ENCODE peak calls at places on chromosomes 5 and 9, in eight cellular contexts. A is upper lobe of left lung, X is astrocyte of the spinal cord, V is fibroblast of lung, W is AG09319, F is transverse colon, C is GM12865, Q is Calu3. B is an unnamed sample.

GRCh38 chr5:73896117-73896516 is 270.1 kb downstream of the ARHGEF28 start:
- DNase-seq in F (no peak), V (no peak), Q (no peak), A (no peak), C (no peak), X (no peak), W (no peak), B (no peak)

GRCh38 chr9:101212661-101213060 is 172.1 kb downstream of the BAAT start:
- DNase-seq in X (no peak), C (no peak), W (no peak), A (no peak), V (no peak), Q (no peak), F (no peak), B (no peak)

GRCh38 chr5:39713224-39713911 is 288.6 kb upstream of the DAB2 start:
- DNase-seq in V (peak), X (no peak), F (no peak), A (no peak), Q (no peak), W (peak), C (no peak), B (no peak)

GRCh38 chr9:133826289-133827085 is 88.3 kb upstream of the SARDH start:
- DNase-seq in C (no peak), W (no peak), A (no peak), V (no peak), X (no peak), F (no peak), Q (no peak), B (no peak)

GRCh38 chr9:20394928-20395327 is 227.4 kb downstream of the MLLT3 start:
- DNase-seq in A (no peak), Q (no peak), W (no peak), C (no peak), V (no peak), F (no peak), X (no peak), B (no peak)

GRCh38 chr9:81592890-81593271 is 96.5 kb downstream of the TLE1 start:
- DNase-seq in W (no peak), F (peak), V (no peak), X (no peak), Q (no peak), C (no peak), A (peak), B (no peak)

GRCh38 chr5:78162253-78162862 is 132.1 kb downstream of the AP3B1 start:
- DNase-seq in C (peak), A (no peak), X (peak), V (peak), F (no peak), W (no peak), Q (peak), B (no peak)

GRCh38 chr5:124395287-124395686 is 351.2 kb downstream of the ZNF608 start:
- DNase-seq in X (peak), A (no peak), W (no peak), F (no peak), V (peak), C (no peak), Q (no peak), B (no peak)

GRCh38 chr5:121668635-121669034 is 183.0 kb upstream of the FTMT start:
- DNase-seq in Q (no peak), W (no peak), C (no peak), X (peak), F (no peak), V (peak), A (no peak), B (no peak)

GRCh38 chr9:81080900-81081299 is 608.4 kb downstream of the TLE1 start:
- DNase-seq in X (no peak), F (no peak), Q (no peak), C (no peak), W (no peak), A (no peak), V (no peak), B (no peak)

GRCh38 chr9:131874916-131875670 is 135.2 kb upstream of the RAPGEF1 start:
- DNase-seq in A (no peak), Q (no peak), W (no peak), V (no peak), X (no peak), C (no peak), F (no peak), B (no peak)

GRCh38 chr9:109264865-109265532 is 55.9 kb downstream of the EPB41L4B start:
- DNase-seq in X (peak), Q (no peak), V (no peak), C (no peak), W (no peak), F (peak), A (no peak), B (no peak)

GRCh38 chr9:25733336-25733982 is 55.2 kb upstream of the TUSC1 start:
- DNase-seq in W (no peak), V (no peak), F (no peak), A (no peak), C (no peak), X (no peak), Q (no peak), B (no peak)

GRCh38 chr9:106467113-106467846 is 395.7 kb upstream of the ZNF462 start:
- DNase-seq in C (no peak), X (no peak), Q (no peak), W (no peak), V (no peak), F (no peak), A (no peak), B (no peak)

GRCh38 chr9:99341686-99342085 is 119.6 kb downstream of the SEC61B start:
- DNase-seq in C (no peak), W (no peak), V (no peak), X (no peak), Q (no peak), A (no peak), F (no peak), B (no peak)

GRCh38 chr9:125374443-125375309 is 113.0 kb downstream of the GAPVD1 start:
- DNase-seq in W (peak), V (peak), Q (peak), F (peak), C (peak), A (peak), X (peak), B (peak)

GRCh38 chr5:63803165-63803564 is 159.1 kb downstream of the HTR1A start:
- DNase-seq in F (no peak), A (no peak), C (no peak), X (no peak), V (no peak), W (no peak), Q (no peak), B (no peak)

GRCh38 chr5:25568294-25568693 is 923.5 kb upstream of the CDH10 start:
- DNase-seq in C (no peak), F (no peak), X (no peak), W (no peak), Q (no peak), A (no peak), V (no peak), B (no peak)

GRCh38 chr5:107997338-107997979 is 326.7 kb upstream of the EFNA5 start:
- DNase-seq in X (peak), F (no peak), W (no peak), Q (no peak), C (no peak), V (peak), A (no peak), B (no peak)

GRCh38 chr9:126301985-126302603 is 24.5 kb upstream of the MVB12B start:
- DNase-seq in A (peak), Q (peak), X (peak), V (peak), C (peak), W (peak), F (peak), B (no peak)

GRCh38 chr9:133715295-133715865 is 22.8 kb downstream of the SARDH start:
- DNase-seq in V (peak), W (no peak), A (no peak), Q (no peak), X (peak), F (no peak), C (no peak), B (peak)

GRCh38 chr5:180641566-180641900 is 7.9 kb downstream of the FLT4 start:
- DNase-seq in Q (no peak), X (no peak), A (no peak), W (no peak), V (no peak), F (peak), C (no peak), B (no peak)

GRCh38 chr5:68247627-68248026 is 32.1 kb downstream of the PIK3R1 start:
- DNase-seq in Q (no peak), A (no peak), C (no peak), F (no peak), W (no peak), V (no peak), X (no peak), B (no peak)

GRCh38 chr5:68248896-68249295 is 33.3 kb downstream of the PIK3R1 start:
- DNase-seq in W (no peak), X (no peak), F (no peak), V (no peak), C (no peak), Q (no peak), A (no peak), B (no peak)

GRCh38 chr5:68245325-68245724 is 29.8 kb downstream of the PIK3R1 start:
- DNase-seq in C (no peak), A (no peak), Q (no peak), F (no peak), W (no peak), X (peak), V (peak), B (no peak)

GRCh38 chr5:68249520-68249919 is 34.0 kb downstream of the PIK3R1 start:
- DNase-seq in W (no peak), F (no peak), C (no peak), V (no peak), X (no peak), Q (no peak), A (no peak), B (no peak)

GRCh38 chr5:68246802-68247201 is 31.2 kb downstream of the PIK3R1 start:
- DNase-seq in W (no peak), Q (no peak), C (peak), V (no peak), A (no peak), X (no peak), F (no peak), B (no peak)
- TF ChIP-seq CTCF in W (no peak), Q (no peak), C (peak), V (no peak), A (no peak), X (peak), F (peak), B (no peak)

GRCh38 chr9:37262410-37262809 is 142.0 kb downstream of the ZCCHC7 start:
- DNase-seq in Q (no peak), F (no peak), C (peak), W (no peak), V (peak), X (peak), A (no peak), B (no peak)
- TF ChIP-seq CTCF in Q (no peak), F (no peak), C (no peak), W (peak), V (peak), X (peak), A (no peak), B (no peak)

GRCh38 chr5:149765932-149766331 is 35.8 kb downstream of the PPARGC1B start:
- DNase-seq in W (no peak), X (no peak), Q (no peak), V (no peak), C (peak), A (no peak), F (no peak), B (no peak)
- TF ChIP-seq CTCF in W (no peak), X (no peak), Q (peak), V (peak), C (peak), A (no peak), F (peak), B (no peak)

GRCh38 chr9:104279535-104280215 is 185.6 kb downstream of the SMC2 start:
- DNase-seq in C (no peak), A (no peak), W (no peak), X (peak), Q (no peak), F (no peak), V (peak), B (no peak)
- TF ChIP-seq CTCF in C (no peak), A (no peak), W (no peak), X (no peak), Q (no peak), F (no peak), V (no peak), B (no peak)

GRCh38 chr5:160342413-160342941 is 27.9 kb downstream of the C1QTNF2 start:
- DNase-seq in C (no peak), W (no peak), V (no peak), F (no peak), Q (no peak), A (no peak), X (peak), B (no peak)
- TF ChIP-seq CTCF in C (no peak), W (no peak), V (no peak), F (no peak), Q (no peak), A (no peak), X (no peak), B (no peak)

GRCh38 chr5:151449288-151449687 is 1.9 kb downstream of the SLC36A1 start:
- DNase-seq in C (no peak), A (no peak), W (no peak), V (no peak), X (no peak), F (no peak), Q (no peak), B (no peak)

GRCh38 chr5:151447174-151448037 is at the start of gene SLC36A1:
- DNase-seq in F (peak), Q (peak), X (peak), V (peak), W (peak), C (peak), A (peak), B (peak)

GRCh38 chr5:151450605-151451004 is 3.2 kb downstream of the SLC36A1 start:
- DNase-seq in F (no peak), Q (no peak), X (no peak), C (no peak), V (no peak), A (no peak), W (no peak), B (no peak)

GRCh38 chr5:151449836-151450235 is 2.4 kb downstream of the SLC36A1 start:
- DNase-seq in Q (no peak), X (no peak), A (no peak), C (no peak), V (no peak), W (no peak), F (no peak), B (no peak)

GRCh38 chr5:151448038-151448985 is 909 bp downstream of the SLC36A1 start:
- DNase-seq in A (peak), W (no peak), X (no peak), Q (peak), F (peak), V (peak), C (peak), B (no peak)
- TF ChIP-seq CTCF in A (no peak), W (peak), X (peak), Q (no peak), F (peak), V (no peak), C (peak), B (no peak)

DNA sequence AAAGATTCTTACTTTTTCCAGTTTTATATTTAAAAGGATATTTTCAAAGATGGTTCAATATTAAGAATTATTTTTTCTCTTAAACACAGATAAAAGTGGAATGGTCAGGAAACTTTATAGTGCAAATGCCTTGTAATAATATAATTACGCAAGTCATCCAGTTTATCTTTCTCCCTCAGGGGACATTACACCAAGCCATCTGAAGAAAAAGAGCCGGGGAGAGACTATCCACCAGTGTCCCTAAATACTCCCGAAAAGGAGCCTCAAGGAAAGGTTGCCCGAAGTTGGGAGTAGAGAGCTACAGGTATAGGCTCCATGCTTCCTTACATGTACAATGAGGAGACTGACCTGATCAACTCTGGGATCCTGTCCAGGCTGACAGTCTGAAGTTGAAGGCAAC is 101.1 kb downstream of the SERINC5 start:
- DNase-seq in F (no peak), X (no peak), V (no peak), Q (no peak), C (no peak), W (no peak), A (no peak), B (no peak)
- TF ChIP-seq CTCF in F (no peak), X (no peak), V (no peak), Q (no peak), C (no peak), W (no peak), A (no peak), B (no peak)

GRCh38 chr5:149470942-149471341 is 80.3 kb downstream of the CSNK1A1 start:
- DNase-seq in Q (no peak), V (no peak), F (no peak), X (no peak), A (no peak), W (no peak), C (no peak), B (no peak)
- TF ChIP-seq CTCF in Q (no peak), V (no peak), F (no peak), X (no peak), A (no peak), W (no peak), C (no peak), B (no peak)